ENCODE peak calls at places on chromosomes 1 and 21, in ten cellular contexts. S, Z, B, V, U, D, M, X, Q and N are unnamed samples.
A peak's percentile ranks its signal among the peaks of the same experiment; 100 is the strongest.

GRCh38 chr1:15141933-15142647 is 11.5 kb upstream of the TMEM51 start:
- DNase-seq in S (no peak), Z (no peak), B (no peak), V (no peak), U (peak; percentile 79), D (peak; percentile 26), M (no peak), X (peak; percentile 54), Q (no peak), N (peak; percentile 21)

GRCh38 chr1:234912541-234913312 is 215.9 kb downstream of the TOMM20 start:
- DNase-seq in S (no peak), Z (no peak), B (no peak), V (peak; percentile 65), U (no peak), D (no peak), M (no peak), X (no peak), Q (no peak), N (no peak)

GRCh38 chr1:230717251-230717650 is 3.3 kb upstream of the AGT start:
- DNase-seq in S (no peak), Z (no peak), B (no peak), V (no peak), U (no peak), D (no peak), M (no peak), X (no peak), Q (no peak), N (no peak)

GRCh38 chr1:31014094-31014493 is 51.4 kb downstream of the PUM1 start:
- DNase-seq in S (no peak), Z (no peak), B (no peak), V (no peak), U (no peak), D (no peak), M (no peak), X (no peak), Q (no peak), N (no peak)

GRCh38 chr21:31413698-31414097 is 69.6 kb upstream of the TIAM1 start:
- DNase-seq in S (no peak), Z (no peak), B (no peak), V (no peak), U (no peak), D (no peak), M (no peak), X (no peak), Q (no peak), N (no peak)

GRCh38 chr1:14784790-14785773 is 186.6 kb downstream of the KAZN start:
- DNase-seq in S (no peak), Z (no peak), B (no peak), V (no peak), U (no peak), D (no peak), M (no peak), X (no peak), Q (no peak), N (no peak)

GRCh38 chr1:177975588-177976495 is 6.0 kb upstream of the SEC16B start:
- DNase-seq in S (no peak), Z (no peak), B (peak; percentile 85), V (no peak), U (peak; percentile 27), D (peak; percentile 46), M (no peak), X (no peak), Q (no peak), N (peak; percentile 84)

GRCh38 chr1:19661721-19662228 is 2.9 kb upstream of the HTR6 start:
- DNase-seq in S (peak; percentile 41), Z (no peak), B (no peak), V (no peak), U (peak; percentile 30), D (no peak), M (peak; percentile 64), X (no peak), Q (no peak), N (peak; percentile 69)

GRCh38 chr1:4616831-4617465 is 37.5 kb upstream of the AJAP1 start:
- DNase-seq in S (no peak), Z (no peak), B (no peak), V (no peak), U (no peak), D (no peak), M (no peak), X (no peak), Q (no peak), N (no peak)

GRCh38 chr1:1291611-1292441 is 11.6 kb downstream of the SCNN1D start:
- DNase-seq in S (peak; percentile 84), Z (peak; percentile 45), B (peak; percentile 48), V (peak; percentile 95), U (peak; percentile 80), D (no peak), M (peak; percentile 78), X (peak; percentile 64), Q (peak; percentile 83), N (peak; percentile 69)

GRCh38 chr1:202034683-202035462 is 24.5 kb downstream of the ELF3 start:
- DNase-seq in S (peak; percentile 79), Z (no peak), B (peak; percentile 99), V (peak; percentile 56), U (peak; percentile 89), D (peak; percentile 78), M (no peak), X (peak; percentile 57), Q (peak; percentile 51), N (peak; percentile 98)

GRCh38 chr1:154402409-154402921 is 2.7 kb upstream of the IL6R start:
- DNase-seq in S (no peak), Z (no peak), B (no peak), V (no peak), U (no peak), D (no peak), M (no peak), X (no peak), Q (no peak), N (no peak)

GRCh38 chr1:210254298-210254697 is 21.7 kb downstream of the SERTAD4 start:
- DNase-seq in S (no peak), Z (no peak), B (no peak), V (no peak), U (no peak), D (no peak), M (no peak), X (no peak), Q (no peak), N (no peak)

GRCh38 chr21:32114434-32115063 is 164.3 kb downstream of the MIS18A start:
- DNase-seq in S (no peak), Z (no peak), B (no peak), V (no peak), U (no peak), D (no peak), M (no peak), X (no peak), Q (no peak), N (peak; percentile 46)

GRCh38 chr1:78690516-78690915 is 40.9 kb downstream of the IFI44 start:
- DNase-seq in S (no peak), Z (no peak), B (no peak), V (no peak), U (no peak), D (no peak), M (no peak), X (no peak), Q (no peak), N (no peak)

GRCh38 chr1:159091547-159092397 is 15.2 kb upstream of the AIM2 start:
- DNase-seq in S (no peak), Z (no peak), B (no peak), V (no peak), U (no peak), D (peak; percentile 82), M (no peak), X (no peak), Q (no peak), N (peak; percentile 84)

GRCh38 chr1:184755226-184756065 is 788 bp upstream of the EDEM3 start:
- DNase-seq in S (no peak), Z (no peak), B (peak; percentile 50), V (no peak), U (peak; percentile 63), D (peak; percentile 18), M (peak; percentile 45), X (no peak), Q (no peak), N (peak; percentile 70)

GRCh38 chr1:88001460-88001859 is 672.8 kb downstream of the LMO4 start:
- DNase-seq in S (no peak), Z (no peak), B (no peak), V (no peak), U (no peak), D (peak; percentile 51), M (no peak), X (no peak), Q (no peak), N (peak; percentile 77)

GRCh38 chr1:58440696-58441095 is 105.8 kb downstream of the OMA1 start:
- DNase-seq in S (no peak), Z (no peak), B (no peak), V (no peak), U (no peak), D (no peak), M (no peak), X (no peak), Q (no peak), N (no peak)

GRCh38 chr1:6412896-6413295 is 6.8 kb downstream of the HES2 start:
- DNase-seq in S (no peak), Z (no peak), B (peak; percentile 57), V (no peak), U (peak; percentile 74), D (no peak), M (no peak), X (no peak), Q (no peak), N (no peak)

GRCh38 chr1:172019971-172020370 is 178.7 kb downstream of the DNM3 start:
- DNase-seq in S (no peak), Z (no peak), B (no peak), V (no peak), U (no peak), D (no peak), M (no peak), X (no peak), Q (no peak), N (no peak)

GRCh38 chr1:187051618-187052232 is 223.0 kb downstream of the PLA2G4A start:
- DNase-seq in S (peak; percentile 52), Z (no peak), B (peak; percentile 33), V (no peak), U (peak; percentile 79), D (peak; percentile 35), M (peak; percentile 33), X (peak; percentile 11), Q (no peak), N (peak; percentile 60)

GRCh38 chr1:9510130-9510529 is 29.1 kb upstream of the SLC25A33 start:
- DNase-seq in S (no peak), Z (no peak), B (no peak), V (peak; percentile 51), U (no peak), D (no peak), M (no peak), X (no peak), Q (no peak), N (no peak)

GRCh38 chr1:114703242-114703641 is 7.9 kb upstream of the AMPD1 start:
- DNase-seq in S (no peak), Z (no peak), B (no peak), V (no peak), U (no peak), D (no peak), M (no peak), X (no peak), Q (no peak), N (no peak)